ENCODE peak calls at places on chromosome 3, in five cellular contexts. M is IMR-90, W is mesenchymal stem cell, F is H9, N is neuronal stem cell. Z is an unnamed sample.
A peak's percentile ranks its signal among the peaks of the same experiment; 100 is the strongest.

GRCh38 chr3:71994203-71994602 is 209.3 kb upstream of the PROK2 start:
- DNase-seq in F (no peak), N (no peak), M (no peak), W (no peak), Z (no peak)

GRCh38 chr3:851098-851790 is 241.6 kb upstream of the CNTN6 start:
- DNase-seq in F (peak; percentile 58), M (no peak), W (no peak), N (no peak), Z (no peak)

GRCh38 chr3:124824286-124824915 is 62.8 kb downstream of the ITGB5 start:
- DNase-seq in W (peak; percentile 80), F (no peak), N (no peak), M (peak; percentile 24), Z (no peak)

GRCh38 chr3:194330579-194330978 is 20.5 kb downstream of the CPN2 start:
- DNase-seq in N (no peak), M (peak; percentile 75), W (peak; percentile 26), F (no peak), Z (no peak)

GRCh38 chr3:142586803-142587406 is 8.4 kb upstream of the ATR start:
- DNase-seq in M (peak; percentile 73), F (peak; percentile 43), N (peak; percentile 58), W (peak; percentile 79), Z (peak; percentile 96)

GRCh38 chr3:124685481-124685880 is 44.8 kb upstream of the UMPS start:
- DNase-seq in N (no peak), M (no peak), F (no peak), W (no peak), Z (peak; percentile 36)

GRCh38 chr3:123156276-123156995 is 45.3 kb upstream of the SEC22A start:
- DNase-seq in W (no peak), M (no peak), N (no peak), F (peak; percentile 21), Z (no peak)

GRCh38 chr3:50467932-50468331 is 35.5 kb downstream of the CACNA2D2 start:
- DNase-seq in F (no peak), W (no peak), N (no peak), M (no peak), Z (no peak)

GRCh38 chr3:33218446-33219174 is at the start of gene SUSD5:
- DNase-seq in F (peak; percentile 63), W (peak; percentile 46), M (peak; percentile 51), N (peak; percentile 72), Z (no peak)

GRCh38 chr3:139355502-139355901 is 11.7 kb downstream of the MRPS22 start:
- DNase-seq in N (no peak), F (no peak), M (peak; percentile 56), W (peak; percentile 17), Z (no peak)

GRCh38 chr3:99570061-99570460 is 68.3 kb upstream of the COL8A1 start:
- DNase-seq in N (no peak), W (no peak), M (no peak), F (no peak), Z (no peak)

GRCh38 chr3:191425322-191425734 is 35.6 kb upstream of the PYDC2 start:
- DNase-seq in W (no peak), M (no peak), F (no peak), N (no peak), Z (no peak)

GRCh38 chr3:1830851-1831250 is 267.8 kb upstream of the CNTN4 start:
- DNase-seq in N (no peak), M (no peak), F (no peak), W (no peak), Z (peak; percentile 10)

GRCh38 chr3:46284981-46285683 is 42.9 kb downstream of the CCR3 start:
- DNase-seq in F (no peak), W (no peak), N (no peak), M (no peak), Z (peak; percentile 95)

GRCh38 chr3:10774825-10775224 is 41.2 kb upstream of the SLC6A11 start:
- DNase-seq in N (no peak), W (no peak), F (no peak), M (no peak), Z (no peak)

GRCh38 chr3:190522621-190523222 is 8.8 kb downstream of the IL1RAP start:
- DNase-seq in F (no peak), W (no peak), M (peak; percentile 31), N (no peak), Z (peak; percentile 62)

GRCh38 chr3:30628931-30629590 is 22.7 kb downstream of the TGFBR2 start:
- DNase-seq in M (no peak), F (no peak), N (no peak), W (peak; percentile 35), Z (no peak)

GRCh38 chr3:141457624-141458236 is 29.1 kb upstream of the RASA2 start:
- DNase-seq in M (peak; percentile 55), N (no peak), F (no peak), W (no peak), Z (no peak)

GRCh38 chr3:52779411-52780297 is 2.3 kb downstream of the ITIH1 start:
- DNase-seq in N (no peak), M (no peak), W (no peak), F (no peak), Z (peak; percentile 28)

GRCh38 chr3:46187876-46188275 is 20.2 kb downstream of the CCR1 start:
- DNase-seq in F (no peak), W (peak; percentile 55), M (peak; percentile 58), N (no peak), Z (peak; percentile 45)

GRCh38 chr3:168620854-168621253 is 525.1 kb upstream of the GOLIM4 start:
- DNase-seq in M (no peak), W (peak; percentile 31), N (peak; percentile 57), F (peak; percentile 71), Z (peak; percentile 52)

GRCh38 chr3:195806211-195806915 is 5.4 kb downstream of the MUC4 start:
- DNase-seq in F (peak; percentile 92), N (peak; percentile 27), W (no peak), M (no peak), Z (no peak)
- H4K91ac ChIP-seq in F (no peak overlapping the region), N (no peak overlapping the region), W (no peak overlapping the region), M (no peak overlapping the region), Z (no peak overlapping the region)

GRCh38 chr3:12966847-12967750 is 106.1 kb downstream of the IQSEC1 start:
- DNase-seq in W (peak; percentile 43), N (no peak), M (peak; percentile 22), F (peak; percentile 50), Z (peak; percentile 26)
- H3K14ac ChIP-seq in W (no peak overlapping the region), N (peak overlapping the region; percentile 85), M (peak overlapping the region; percentile 70), F (no peak overlapping the region), Z (peak overlapping the region; percentile 89)

GRCh38 chr3:182005683-182006082 is 294.0 kb downstream of the SOX2 start:
- DNase-seq in M (no peak), N (no peak), W (no peak), F (no peak), Z (no peak)
- H4K91ac ChIP-seq in M (no peak overlapping the region), N (no peak overlapping the region), W (no peak overlapping the region), F (no peak overlapping the region), Z (no peak overlapping the region)

DNA sequence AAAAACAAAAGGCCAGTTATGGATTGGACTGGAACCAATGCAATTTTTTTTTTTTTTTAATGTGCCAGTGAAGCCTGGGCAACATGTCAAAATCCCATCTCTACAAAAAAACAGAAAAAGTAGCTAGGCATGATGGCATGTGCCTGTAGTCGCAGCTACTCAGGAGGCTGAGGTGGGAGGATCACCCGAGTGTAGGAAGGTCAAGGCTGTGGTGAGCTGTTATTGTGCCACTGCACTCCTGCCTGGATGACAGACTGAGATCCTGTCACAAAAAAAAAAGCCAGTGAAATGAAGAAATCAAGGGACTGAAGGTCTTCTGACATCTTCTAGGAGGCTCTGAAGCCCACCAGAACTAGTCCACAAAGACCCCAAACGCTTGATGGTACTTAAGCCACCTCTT is 101.2 kb downstream of the IQSEC1 start:
- DNase-seq in F (no peak), W (no peak), N (no peak), M (no peak), Z (no peak)
- H3K14ac ChIP-seq in F (no peak overlapping the region), W (no peak overlapping the region), N (no peak overlapping the region), M (no peak overlapping the region), Z (no peak overlapping the region)

GRCh38 chr3:44338010-44338827 is at the start of gene TCAIM:
- DNase-seq in W (peak; percentile 98), F (peak; percentile 98), M (peak; percentile 96), N (peak; percentile 98), Z (peak; percentile 99)
- H4K91ac ChIP-seq in W (peak within 1 kb of the TSS; percentile 73), F (no peak within 1 kb of the TSS), M (peak within 1 kb of the TSS; percentile 87), N (peak within 1 kb of the TSS; percentile 89), Z (peak within 1 kb of the TSS; percentile 76)

GRCh38 chr3:37890522-37890921 is 28.8 kb downstream of the CTDSPL start:
- DNase-seq in N (no peak), M (no peak), F (no peak), W (no peak), Z (no peak)

GRCh38 chr3:37892917-37893595 is 31.4 kb downstream of the CTDSPL start:
- DNase-seq in M (peak; percentile 18), W (peak; percentile 82), N (no peak), F (no peak), Z (no peak)

GRCh38 chr3:37887824-37888223 is 26.1 kb downstream of the CTDSPL start:
- DNase-seq in F (no peak), W (no peak), N (no peak), M (no peak), Z (no peak)

GRCh38 chr3:37887062-37887461 is 25.4 kb downstream of the CTDSPL start:
- DNase-seq in N (no peak), M (no peak), F (no peak), W (no peak), Z (no peak)

DNA sequence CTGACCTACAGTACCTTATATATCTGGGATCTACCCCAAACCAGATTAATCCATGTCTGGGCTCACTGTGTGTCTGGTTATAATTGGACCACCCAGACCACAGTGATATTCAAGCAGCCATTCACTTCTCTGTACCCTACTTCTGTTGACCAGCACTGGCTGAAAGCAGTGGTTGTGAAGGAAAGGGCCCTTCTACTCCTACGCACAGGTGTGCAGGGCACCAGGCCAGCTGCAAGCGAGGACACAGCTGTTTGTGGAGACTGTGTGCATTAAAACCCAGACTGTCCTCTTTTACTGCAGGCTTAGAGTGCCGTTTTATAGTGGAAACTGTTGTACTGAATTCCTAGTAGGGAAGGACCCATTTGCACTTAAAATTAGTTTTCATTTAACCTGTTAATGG is 29.5 kb downstream of the CTDSPL start:
- DNase-seq in N (no peak), M (no peak), W (no peak), F (no peak), Z (no peak)
- H3K14ac ChIP-seq in N (no peak overlapping the region), M (no peak overlapping the region), W (no peak overlapping the region), F (no peak overlapping the region), Z (no peak overlapping the region)

GRCh38 chr3:105714459-105714858 is 154.4 kb downstream of the CBLB start:
- DNase-seq in W (no peak), N (no peak), M (no peak), F (no peak), Z (no peak)
- H4K91ac ChIP-seq in W (no peak overlapping the region), N (no peak overlapping the region), M (no peak overlapping the region), F (no peak overlapping the region), Z (no peak overlapping the region)

DNA sequence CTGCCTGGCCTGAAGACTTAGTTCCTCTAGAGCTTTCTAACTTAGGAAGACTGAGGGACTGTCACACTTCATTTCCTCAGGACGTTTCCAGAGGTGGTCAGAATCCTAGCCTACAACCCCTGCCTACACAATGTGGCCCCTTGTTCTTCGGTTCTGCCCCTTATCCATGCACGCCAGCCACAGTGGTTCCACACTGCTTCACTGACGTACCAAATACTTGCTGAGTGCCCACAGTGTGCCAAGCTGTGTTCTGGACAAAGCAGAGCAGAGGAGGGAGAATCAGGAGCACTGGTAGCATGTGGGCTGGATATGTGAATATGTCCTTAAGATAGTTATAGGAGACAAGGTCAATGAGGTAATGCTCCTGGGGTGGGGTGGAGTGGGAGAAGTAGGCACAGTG is 70.5 kb upstream of the SAMMSON start:
- DNase-seq in F (no peak), N (no peak), M (no peak), W (no peak), Z (no peak)
- H3K14ac ChIP-seq in F (no peak overlapping the region), N (no peak overlapping the region), M (no peak overlapping the region), W (no peak overlapping the region), Z (no peak overlapping the region)

Z was measured in trophoblast cell.